ENCODE peak calls at places on chromosomes 11 and 22, in eight cellular contexts. L is cardiac fibroblast; I is tibial nerve; X is bronchial epithelial cell; K is left lung; S is tibial artery; O is left ventricle myocardium inferior; B is CD8-positive, alpha-beta T cell. M is an unnamed sample.

GRCh38 chr11:415640-416041 is 842 bp upstream of the SIGIRR start:
- DNase-seq in X (no peak), I (no peak), L (no peak), O (no peak), S (no peak), B (no peak), K (no peak), M (no peak)

GRCh38 chr11:35303596-35304392 is 115.6 kb downstream of the SLC1A2 start:
- DNase-seq in L (peak), K (peak), I (peak), B (no peak), X (peak), O (no peak), S (peak), M (peak)

GRCh38 chr11:133903875-133904817 is 52.6 kb downstream of the IGSF9B start:
- DNase-seq in X (no peak), K (peak), I (no peak), B (no peak), O (no peak), L (no peak), S (peak), M (no peak)

GRCh38 chr11:132490976-132491375 is 1041.3 kb downstream of the OPCML start:
- DNase-seq in L (peak), B (no peak), X (peak), O (no peak), I (no peak), S (no peak), K (no peak), M (no peak)

GRCh38 chr22:39311592-39312400 is 7.6 kb downstream of the RPL3 start:
- DNase-seq in X (no peak), O (no peak), S (no peak), I (no peak), B (no peak), K (no peak), L (peak), M (no peak)

GRCh38 chr11:37560346-37560745 is 962.3 kb upstream of the RAG2 start:
- DNase-seq in O (no peak), X (peak), L (no peak), B (no peak), I (no peak), S (no peak), K (no peak), M (no peak)

GRCh38 chr22:35314161-35314942 is 14.7 kb downstream of the TOM1 start:
- DNase-seq in X (no peak), S (peak), L (peak), B (no peak), O (no peak), K (peak), I (no peak), M (no peak)

GRCh38 chr11:33463059-33463458 is 205.9 kb downstream of the HIPK3 start:
- DNase-seq in I (no peak), O (no peak), S (no peak), B (no peak), L (peak), X (peak), K (no peak), M (peak)

GRCh38 chr11:9688716-9689511 is 25.0 kb downstream of the SWAP70 start:
- DNase-seq in K (no peak), I (no peak), O (no peak), S (no peak), B (no peak), X (peak), L (peak), M (peak)

GRCh38 chr11:31714840-31715239 is 96.3 kb downstream of the PAX6 start:
- DNase-seq in B (no peak), O (no peak), X (no peak), K (no peak), I (no peak), L (no peak), S (no peak), M (no peak)

GRCh38 chr11:86486261-86487030 is 111.8 kb downstream of the CCDC81 start:
- DNase-seq in B (peak), O (no peak), L (no peak), K (no peak), I (no peak), X (no peak), S (peak), M (no peak)

GRCh38 chr11:71372693-71373657 is 75.2 kb downstream of the DHCR7 start:
- DNase-seq in O (no peak), K (no peak), B (no peak), X (peak), S (no peak), I (no peak), L (peak), M (peak)

GRCh38 chr11:44901120-44901519 is 49.6 kb downstream of the TP53I11 start:
- DNase-seq in I (no peak), S (no peak), K (no peak), B (no peak), L (no peak), X (no peak), O (no peak), M (no peak)

GRCh38 chr22:50581950-50582561 is 593 bp downstream of the CHKB start:
- DNase-seq in X (peak), L (peak), K (no peak), S (no peak), I (no peak), B (peak), O (no peak), M (no peak)

GRCh38 chr11:112437096-112437495 is 176.4 kb upstream of the PLET1 start:
- DNase-seq in L (no peak), K (no peak), X (peak), O (no peak), S (no peak), B (no peak), I (no peak), M (no peak)

GRCh38 chr11:38138972-38139371 is 1540.9 kb upstream of the RAG2 start:
- DNase-seq in O (no peak), L (no peak), I (no peak), S (no peak), X (no peak), K (no peak), B (no peak), M (no peak)

GRCh38 chr11:62921573-62922188 is 518 bp upstream of the CHRM1 start:
- DNase-seq in X (peak), B (no peak), I (no peak), S (no peak), O (no peak), K (no peak), L (no peak), M (peak)

GRCh38 chr11:108369064-108369463 is 98.3 kb downstream of the C11orf65 start:
- DNase-seq in K (no peak), I (no peak), B (no peak), X (no peak), O (no peak), L (no peak), S (no peak), M (no peak)

GRCh38 chr11:76823481-76824028 is 37.2 kb upstream of the ACER3 start:
- DNase-seq in S (no peak), I (no peak), O (no peak), K (no peak), B (no peak), L (peak), X (peak), M (peak)

GRCh38 chr11:94544832-94545640 is 1.3 kb downstream of the FUT4 start:
- DNase-seq in K (no peak), X (peak), B (no peak), L (no peak), O (peak), I (no peak), S (peak), M (no peak)

GRCh38 chr11:48034926-48035876 is 54.8 kb downstream of the PTPRJ start:
- DNase-seq in X (no peak), K (no peak), O (peak), B (no peak), I (peak), L (peak), S (peak), M (peak)

GRCh38 chr11:113431746-113432145 is 43.5 kb downstream of the DRD2 start:
- DNase-seq in O (no peak), I (no peak), X (no peak), B (no peak), K (no peak), S (no peak), L (no peak), M (no peak)

GRCh38 chr22:37433786-37434185 is 6.5 kb upstream of the ELFN2 start:
- DNase-seq in S (no peak), X (no peak), B (no peak), O (no peak), L (no peak), I (no peak), K (no peak), M (no peak)

GRCh38 chr11:17531071-17531817 is 13.0 kb downstream of the USH1C start:
- DNase-seq in K (no peak), O (no peak), X (no peak), S (no peak), L (no peak), B (no peak), I (no peak), M (no peak)

GRCh38 chr11:35735903-35736302 is 73.3 kb downstream of the TRIM44 start:
- DNase-seq in O (no peak), S (no peak), K (no peak), L (peak), I (no peak), X (no peak), B (no peak), M (no peak)

GRCh38 chr11:64745523-64746328 is 1.8 kb upstream of the RASGRP2 start:
- DNase-seq in S (peak), K (peak), L (peak), O (peak), X (no peak), I (peak), B (peak), M (peak)

GRCh38 chr11:125180413-125181305 is 16.1 kb downstream of the PKNOX2 start:
- DNase-seq in X (no peak), K (no peak), O (no peak), B (no peak), L (peak), S (peak), I (no peak), M (peak)

GRCh38 chr11:129853508-129854228 is 38.0 kb downstream of the TMEM45B start:
- DNase-seq in X (peak), S (no peak), I (peak), O (no peak), K (peak), L (peak), B (peak), M (peak)

GRCh38 chr11:79119491-79120284 is 321.1 kb downstream of the TENM4 start:
- DNase-seq in L (no peak), O (no peak), B (no peak), I (no peak), K (no peak), X (no peak), S (no peak), M (no peak)

GRCh38 chr11:9385288-9385902 is 943 bp downstream of the IPO7 start:
- DNase-seq in S (no peak), K (peak), O (no peak), B (no peak), I (peak), L (no peak), X (peak), M (no peak)

GRCh38 chr22:19875061-19875530 is 20.4 kb upstream of the GNB1L start:
- DNase-seq in B (no peak), I (no peak), S (no peak), L (no peak), O (no peak), K (no peak), X (no peak), M (no peak)

GRCh38 chr11:70142171-70142875 is 60.8 kb upstream of the FADD start:
- DNase-seq in S (no peak), L (no peak), B (no peak), K (no peak), I (no peak), X (peak), O (no peak), M (no peak)

GRCh38 chr11:72668645-72669347 is 5.4 kb downstream of the PDE2A start:
- DNase-seq in K (no peak), X (no peak), B (no peak), O (no peak), I (no peak), S (no peak), L (no peak), M (no peak)

GRCh38 chr11:42770444-42771065 is 541.2 kb upstream of the API5 start:
- DNase-seq in S (no peak), X (peak), B (no peak), K (no peak), O (no peak), L (peak), I (no peak), M (peak)

GRCh38 chr22:38204784-38205183 is 3.0 kb downstream of the MAFF start:
- DNase-seq in O (no peak), B (no peak), I (no peak), L (no peak), S (no peak), X (no peak), K (no peak), M (no peak)

GRCh38 chr22:24554316-24555159 is at the start of gene GUCD1:
- DNase-seq in O (peak), B (peak), S (peak), X (peak), I (no peak), L (peak), K (peak), M (peak)

GRCh38 chr11:18243783-18244362 is 4.6 kb downstream of the SAA2 start:
- DNase-seq in K (peak), B (peak), I (peak), X (peak), O (no peak), L (peak), S (no peak), M (peak)

DNA sequence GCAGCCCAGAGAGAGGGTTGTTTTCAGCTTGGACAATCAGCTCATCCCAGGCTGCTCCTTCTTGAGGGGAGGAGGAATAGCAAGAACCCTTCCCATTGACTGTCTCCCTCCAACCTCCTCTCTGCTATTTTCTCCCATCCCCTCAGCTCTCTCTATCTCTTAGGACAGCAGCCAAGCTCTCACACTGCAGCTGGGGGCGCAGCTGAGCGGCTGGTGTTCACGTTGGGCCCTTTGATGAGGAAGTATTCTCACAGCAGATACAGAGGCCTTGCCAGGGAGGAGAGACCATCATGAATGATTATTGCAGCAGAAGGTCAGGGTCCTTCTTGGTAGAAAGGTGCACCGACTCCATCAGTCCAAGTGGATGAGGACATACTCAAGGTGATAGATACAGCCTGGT is 26.5 kb upstream of the CADM1 start:
- DNase-seq in O (no peak), X (no peak), S (no peak), I (no peak), B (no peak), K (no peak), L (no peak), M (no peak)
- TF ChIP-seq CTCF in O (no peak), X (no peak), S (no peak), I (no peak), B (no peak), K (no peak), L (no peak), M (no peak)

DNA sequence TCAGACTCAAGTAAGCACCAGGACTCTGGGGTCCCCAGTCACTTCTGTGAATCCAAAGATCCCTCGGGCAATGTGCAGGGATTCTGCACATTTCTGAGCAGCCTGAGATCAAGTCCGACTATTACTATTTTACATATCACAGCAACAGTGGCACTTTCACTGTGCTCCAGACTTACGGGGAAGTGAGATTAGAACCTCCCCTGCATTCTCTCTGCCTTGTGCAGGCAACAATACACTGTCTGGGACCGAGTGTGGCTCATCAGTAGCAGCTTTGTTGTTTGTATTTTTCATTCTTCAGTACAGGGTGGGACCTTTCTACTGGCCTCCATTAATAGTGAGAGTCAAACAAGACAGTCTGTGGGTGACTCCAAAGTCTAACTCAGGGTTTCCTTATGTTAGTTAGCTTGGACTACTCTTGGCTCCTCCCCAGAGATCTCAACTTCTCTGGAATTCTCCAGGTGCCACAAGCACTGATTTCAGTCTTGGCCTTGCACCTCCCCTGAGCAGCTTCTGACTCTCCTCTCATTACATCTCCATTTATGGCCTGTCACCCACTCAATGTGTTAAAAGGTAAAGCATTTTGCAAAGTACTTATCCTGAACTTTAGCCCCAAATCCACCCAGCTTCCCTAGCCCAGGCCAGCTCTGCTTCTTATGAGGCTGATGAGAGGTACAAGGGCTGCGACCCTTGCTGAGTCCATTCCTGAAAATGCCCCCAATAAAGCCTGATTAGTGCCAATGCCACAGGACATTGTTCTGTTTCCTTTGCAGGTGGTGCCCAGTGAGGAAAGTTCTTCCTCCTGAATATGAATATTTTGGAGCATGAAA is 76.3 kb upstream of the TOP3B start:
- DNase-seq in L (no peak), I (no peak), X (no peak), K (no peak), B (no peak), S (no peak), O (no peak), M (no peak)
- H3K4me3 ChIP-seq in L (no peak), I (no peak), X (no peak), K (no peak), B (no peak), S (no peak), O (no peak), M (no peak)

DNA sequence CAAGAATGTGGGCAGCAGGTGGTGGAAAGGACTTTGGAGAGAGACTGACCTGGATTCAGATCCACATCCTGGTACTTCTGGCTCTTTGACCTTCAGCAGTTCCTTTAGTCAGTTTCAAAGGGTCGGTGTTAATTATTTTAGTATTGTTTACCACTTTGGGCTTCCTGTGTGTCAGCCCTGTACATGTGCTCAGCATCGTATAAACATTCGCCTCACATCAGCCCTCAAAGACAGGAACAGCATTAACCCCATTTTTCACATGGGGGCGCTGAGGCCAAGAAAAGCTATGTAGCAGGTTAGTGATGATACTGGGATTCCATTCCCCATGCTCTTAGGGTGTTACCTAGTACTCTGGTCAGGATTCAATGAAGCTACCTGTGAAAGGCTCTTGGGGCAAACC is 72.1 kb upstream of the YWHAH start:
- DNase-seq in S (no peak), I (no peak), X (no peak), L (no peak), B (peak), O (no peak), K (no peak), M (no peak)
- TF ChIP-seq CTCF in S (no peak), I (no peak), X (no peak), L (no peak), B (no peak), O (peak), K (no peak), M (no peak)

GRCh38 chr22:41976070-41976901 is 7.0 kb downstream of the SEPTIN3 start:
- DNase-seq in S (no peak), K (no peak), B (peak), I (no peak), O (peak), L (no peak), X (no peak), M (no peak)
- H3K4me3 ChIP-seq in S (peak), K (peak), B (peak), I (peak), O (peak), L (peak), X (peak), M (no peak)

DNA sequence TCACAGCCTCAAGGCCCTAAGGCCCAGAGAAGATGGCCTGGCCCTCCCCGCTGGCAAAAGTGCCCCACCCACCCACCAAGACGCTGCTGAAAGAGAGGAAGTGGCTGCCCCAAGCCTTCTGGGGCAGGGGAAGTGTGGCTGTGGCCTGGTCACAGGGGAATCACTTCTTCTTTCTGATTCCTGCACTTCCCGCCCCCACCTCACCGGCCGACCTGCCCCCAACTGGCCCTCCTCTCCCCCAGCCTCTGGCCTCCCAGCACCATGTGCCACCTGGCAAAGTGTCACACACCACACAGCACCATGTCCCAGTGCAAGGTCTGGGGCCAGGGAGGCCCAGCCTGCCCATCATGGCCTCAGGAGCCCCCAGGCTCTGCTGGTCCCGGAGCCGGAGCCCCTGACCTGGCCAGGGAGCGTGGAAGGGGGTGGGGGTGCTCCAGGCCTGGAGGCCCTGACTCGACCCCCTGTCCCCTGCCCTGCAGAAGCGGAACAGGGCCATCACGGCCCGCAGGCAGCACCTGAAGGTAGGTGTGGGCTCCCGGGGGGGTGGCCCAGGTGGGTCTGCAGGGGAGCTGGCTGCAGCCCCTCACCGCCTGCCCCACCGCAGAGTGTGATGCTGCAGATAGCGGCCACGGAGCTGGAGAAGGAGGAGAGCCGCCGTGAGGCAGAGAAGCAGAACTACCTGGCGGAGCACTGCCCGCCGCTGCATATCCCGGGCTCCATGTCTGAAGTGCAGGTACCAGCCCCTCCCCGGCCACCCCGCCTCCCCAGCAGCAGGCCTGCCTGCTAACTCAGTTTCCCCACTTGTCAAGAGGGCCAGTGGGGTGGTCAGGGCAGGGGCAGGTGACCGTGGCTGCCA is 1.4 kb downstream of the TNNI2 start:
- DNase-seq in L (no peak), I (peak), K (peak), B (no peak), O (peak), X (no peak), S (no peak), M (no peak)
- TF ChIP-seq CTCF in L (no peak), I (no peak), K (no peak), B (no peak), O (no peak), X (no peak), S (no peak), M (no peak)

DNA sequence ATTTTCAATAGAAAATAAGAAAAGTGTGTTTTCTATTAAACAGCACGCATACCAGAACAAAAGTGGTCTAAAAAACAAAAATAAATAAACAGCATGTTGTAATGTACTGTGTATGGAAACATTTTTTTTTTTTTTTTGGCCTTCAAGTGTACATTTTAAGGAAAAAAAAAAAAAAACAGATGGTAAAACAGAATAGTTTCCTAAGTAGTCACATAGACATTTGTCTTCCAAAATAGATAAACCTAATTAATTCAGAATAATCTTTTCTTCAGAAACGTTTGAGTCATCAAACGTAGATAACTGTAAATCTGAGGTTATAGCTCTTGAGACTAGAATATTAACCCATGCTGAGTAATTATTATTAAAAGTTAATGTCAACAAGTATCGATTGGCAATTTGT is 396 bp upstream of the CFAP300 start:
- DNase-seq in S (no peak), I (no peak), X (no peak), K (no peak), B (no peak), L (no peak), O (no peak), M (peak)
- H3K4me3 ChIP-seq in S (peak), I (peak), X (peak), K (peak), B (peak), L (peak), O (peak), M (peak)

GRCh38 chr11:21410513-21410912 is 741.1 kb downstream of the NELL1 start:
- DNase-seq in L (no peak), K (no peak), I (no peak), O (no peak), S (no peak), X (no peak), B (no peak), M (no peak)
- TF ChIP-seq CTCF in L (no peak), K (no peak), I (no peak), O (no peak), S (no peak), X (no peak), B (no peak), M (no peak)